ENCODE peak calls at places on chromosome 4, in seven cellular contexts. W is choroid plexus epithelial cell, O is heart left ventricle, F is OCI-LY7, Q is endodermal cell, Z is right atrium auricular region, A is HepG2. P is an unnamed sample.

GRCh38 chr4:3226467-3226866 is 22.5 kb upstream of the MSANTD1 start:
- DNase-seq in F (no peak), A (no peak), Q (no peak), W (no peak), O (peak), Z (no peak), P (no peak)

GRCh38 chr4:113445286-113445685 is 316.3 kb downstream of the CAMK2D start:
- DNase-seq in Q (no peak), W (peak), A (no peak), F (no peak), O (peak), Z (peak), P (peak)

GRCh38 chr4:121277194-121278105 is 103.4 kb downstream of the QRFPR start:
- DNase-seq in A (peak), W (no peak), F (peak), Z (no peak), Q (peak), O (no peak), P (no peak)

GRCh38 chr4:19512086-19512485 is 739.6 kb upstream of the SLIT2 start:
- DNase-seq in Q (no peak), Z (no peak), W (no peak), F (no peak), A (no peak), O (no peak), P (no peak)

GRCh38 chr4:952881-953573 is 20.3 kb downstream of the DGKQ start:
- DNase-seq in W (no peak), F (no peak), A (no peak), Z (no peak), O (peak), Q (peak), P (no peak)

GRCh38 chr4:85019411-85019810 is 52.9 kb upstream of the WDFY3 start:
- DNase-seq in W (no peak), F (no peak), A (no peak), Q (no peak), Z (no peak), O (no peak), P (no peak)

GRCh38 chr4:94877973-94878372 is 120.2 kb downstream of the BMPR1B start:
- DNase-seq in Z (no peak), F (no peak), Q (no peak), A (no peak), W (peak), O (no peak), P (peak)

GRCh38 chr4:80173841-80174240 is 23.5 kb upstream of the PRDM8 start:
- DNase-seq in Q (no peak), A (no peak), Z (no peak), W (peak), F (no peak), O (no peak), P (no peak)

GRCh38 chr4:185774076-185774731 is 37.8 kb downstream of the SORBS2 start:
- DNase-seq in Q (no peak), A (peak), O (no peak), F (no peak), Z (no peak), W (no peak), P (no peak)

GRCh38 chr4:3263053-3263958 is 14.3 kb downstream of the MSANTD1 start:
- DNase-seq in Q (no peak), W (no peak), A (no peak), O (no peak), F (no peak), Z (no peak), P (no peak)

GRCh38 chr4:152581536-152582160 is 45.8 kb upstream of the FBXW7 start:
- DNase-seq in W (peak), Z (no peak), Q (peak), A (no peak), F (no peak), O (no peak), P (peak)
- TF ChIP-seq CTCF in W (peak), Z (peak), Q (peak), A (no peak), F (no peak), O (no peak), P (peak)

GRCh38 chr4:139552506-139552905 is 3.5 kb downstream of the SETD7 start:
- DNase-seq in F (no peak), A (no peak), O (no peak), W (no peak), Z (no peak), Q (peak), P (peak)
- H3K4me3 ChIP-seq in F (no peak), A (no peak), O (peak), W (no peak), Z (peak), Q (no peak), P (peak)

GRCh38 chr4:187961171-187961570 is 34.4 kb upstream of the ZFP42 start:
- DNase-seq in Q (no peak), Z (no peak), A (no peak), W (no peak), F (no peak), O (no peak), P (no peak)
- TF ChIP-seq CTCF in Q (no peak), Z (no peak), A (no peak), W (no peak), F (no peak), O (no peak), P (no peak)

GRCh38 chr4:76804060-76804459 is 93.9 kb downstream of the SOWAHB start:
- DNase-seq in F (no peak), W (peak), Z (no peak), O (no peak), A (no peak), Q (no peak), P (peak)
- H3K4me3 ChIP-seq in F (no peak), W (no peak), Z (no peak), O (no peak), A (no peak), Q (no peak), P (no peak)

GRCh38 chr4:151606061-151606460 is 154.7 kb downstream of the GATB start:
- DNase-seq in Q (no peak), O (no peak), F (no peak), A (no peak), Z (no peak), W (no peak), P (no peak)

GRCh38 chr4:151600432-151600831 is 160.4 kb downstream of the GATB start:
- DNase-seq in Z (no peak), W (peak), A (no peak), Q (no peak), O (no peak), F (no peak), P (no peak)

GRCh38 chr4:151603377-151603776 is 157.4 kb downstream of the GATB start:
- DNase-seq in A (no peak), W (no peak), Z (no peak), F (no peak), O (no peak), Q (no peak), P (no peak)

GRCh38 chr4:151605215-151605614 is 155.6 kb downstream of the GATB start:
- DNase-seq in Z (no peak), F (no peak), A (no peak), Q (no peak), W (no peak), O (no peak), P (no peak)

GRCh38 chr4:151604238-151604637 is 156.6 kb downstream of the GATB start:
- DNase-seq in O (no peak), F (peak), Q (no peak), W (peak), A (no peak), Z (no peak), P (peak)
- TF ChIP-seq CTCF in O (no peak), F (peak), Q (peak), W (peak), A (peak), Z (peak), P (peak)

DNA sequence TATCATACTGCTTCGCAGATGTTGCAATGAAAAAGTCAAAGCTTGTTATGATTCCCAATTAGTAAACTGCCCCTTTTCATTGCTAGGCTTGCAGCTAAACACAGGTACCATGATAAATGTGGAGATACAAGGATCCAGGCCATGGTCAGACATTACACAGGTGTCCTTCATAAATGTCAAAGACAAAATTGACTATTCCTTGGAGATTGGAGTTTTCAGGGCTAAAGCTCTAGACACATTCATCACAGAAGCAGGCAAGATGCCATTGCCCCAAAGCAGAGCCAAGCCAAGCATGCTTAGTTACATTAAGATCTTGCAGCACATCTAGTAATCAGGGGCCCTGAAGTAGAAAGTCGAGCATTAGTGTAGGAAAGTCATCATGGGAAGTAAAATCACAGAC is 111.3 kb upstream of the INTU start:
- DNase-seq in F (no peak), O (no peak), Z (no peak), Q (no peak), A (no peak), W (no peak), P (no peak)
- H3K4me3 ChIP-seq in F (no peak), O (no peak), Z (no peak), Q (no peak), A (no peak), W (no peak), P (no peak)

GRCh38 chr4:98746530-98746929 is 88.1 kb upstream of the TSPAN5 start:
- DNase-seq in Q (no peak), O (no peak), A (no peak), F (no peak), Z (no peak), W (no peak), P (no peak)

GRCh38 chr4:98746936-98747658 is 88.7 kb upstream of the TSPAN5 start:
- DNase-seq in W (peak), Q (no peak), O (no peak), A (no peak), F (no peak), Z (no peak), P (no peak)

GRCh38 chr4:98745372-98745771 is 87.0 kb upstream of the TSPAN5 start:
- DNase-seq in F (peak), Z (no peak), Q (no peak), W (peak), A (peak), O (no peak), P (peak)

GRCh38 chr4:98741952-98742351 is 83.5 kb upstream of the TSPAN5 start:
- DNase-seq in W (no peak), O (no peak), F (no peak), A (no peak), Q (no peak), Z (no peak), P (no peak)

DNA sequence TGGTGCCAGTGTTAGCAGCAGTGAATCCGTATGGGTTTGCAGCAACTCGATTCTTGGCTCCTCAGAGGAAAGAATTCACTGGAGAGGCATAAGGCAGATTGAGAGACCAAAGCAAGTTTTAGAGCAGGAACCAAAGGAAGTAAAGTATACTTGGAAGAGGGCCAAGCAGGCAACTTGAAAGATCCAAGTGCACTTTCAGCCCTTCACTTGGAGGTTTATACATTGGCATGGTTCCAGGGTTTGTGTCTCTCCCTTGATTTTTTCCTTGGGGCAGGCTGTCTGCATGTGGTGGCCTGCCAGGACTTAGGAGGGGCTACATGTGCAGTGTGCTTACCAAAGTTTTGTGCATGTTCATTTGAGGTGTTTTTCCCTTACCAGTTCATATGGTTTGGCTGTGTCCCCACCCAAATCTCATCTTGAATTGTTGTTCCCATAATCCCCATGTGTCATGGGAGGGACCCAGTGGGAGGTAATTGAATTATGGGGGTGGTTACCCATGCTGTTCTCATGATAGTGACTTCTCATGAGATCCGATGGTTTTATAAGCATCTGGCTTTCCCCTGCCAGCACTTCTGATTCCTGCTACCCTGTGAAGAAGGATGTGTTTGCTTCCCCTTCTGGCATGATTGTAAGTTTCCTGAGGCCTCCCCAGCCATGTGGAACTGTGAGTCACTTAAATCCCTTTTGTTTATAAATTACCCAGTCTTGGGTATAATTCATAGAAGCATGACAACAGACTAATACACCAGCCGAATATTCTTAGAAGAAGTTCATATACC is 86.2 kb upstream of the TSPAN5 start:
- DNase-seq in O (no peak), A (no peak), F (no peak), W (no peak), Z (no peak), Q (no peak), P (no peak)
- TF ChIP-seq CTCF in O (no peak), A (no peak), F (no peak), W (no peak), Z (no peak), Q (no peak), P (no peak)

GRCh38 chr4:153651041-153651960 is 32.8 kb upstream of the TLR2 start:
- DNase-seq in F (peak), Q (no peak), A (no peak), W (peak), O (peak), Z (peak), P (no peak)

GRCh38 chr4:153655928-153656327 is 28.2 kb upstream of the TLR2 start:
- DNase-seq in W (peak), Q (no peak), F (no peak), O (peak), A (no peak), Z (no peak), P (no peak)

GRCh38 chr4:153651961-153652784 is 31.9 kb upstream of the TLR2 start:
- DNase-seq in W (peak), A (no peak), Z (no peak), Q (no peak), F (no peak), O (peak), P (no peak)

GRCh38 chr4:153649572-153649991 is 34.5 kb upstream of the TLR2 start:
- DNase-seq in F (peak), Z (no peak), O (no peak), W (peak), A (peak), Q (no peak), P (peak)

GRCh38 chr4:153655004-153655541 is 29.0 kb upstream of the TLR2 start:
- DNase-seq in A (peak), Z (no peak), Q (no peak), W (no peak), F (no peak), O (no peak), P (no peak)
- H3K4me3 ChIP-seq in A (no peak), Z (no peak), Q (no peak), W (no peak), F (no peak), O (no peak), P (no peak)

P was measured in fibroblast of villous mesenchyme.